ENCODE peak calls at places on chromosomes 7 and 10, in ten cellular contexts. A is Calu3, N is heart right ventricle, E is dermis blood vessel endothelial cell, O is AG04450, C is H4, P is iPS-NIHi11, X is T-helper 9 cell, B is fibroblast of mammary gland, L is RCC 7860. M is an unnamed sample.
A peak's percentile ranks its signal among the peaks of the same experiment; 100 is the strongest.

GRCh38 chr10:35027567-35027966 is 62.6 kb downstream of the CUL2 start:
- DNase-seq in A (no peak), N (no peak), E (peak; percentile 47), O (no peak), C (no peak), P (no peak), X (no peak), B (peak; percentile 41), L (peak; percentile 49), M (no peak)

GRCh38 chr7:100967292-100967863 is 2.0 kb upstream of the MUC12 start:
- DNase-seq in A (no peak), N (no peak), E (no peak), O (no peak), C (no peak), P (no peak), X (no peak), B (no peak), L (no peak), M (no peak)

GRCh38 chr10:47024399-47025252 is 113.4 kb downstream of the PTPN20 start:
- DNase-seq in A (peak; percentile 85), N (peak; percentile 62), E (peak; percentile 73), O (peak; percentile 6), C (peak; percentile 66), P (peak; percentile 90), X (peak; percentile 48), B (peak; percentile 37), L (no peak), M (no peak)

GRCh38 chr10:62426086-62426485 is 51.9 kb downstream of the ZNF365 start:
- DNase-seq in A (peak; percentile 12), N (no peak), E (no peak), O (no peak), C (no peak), P (no peak), X (no peak), B (peak; percentile 45), L (peak; percentile 94), M (peak; percentile 58)

GRCh38 chr10:16521311-16522016 is at the start of gene C1QL3:
- DNase-seq in A (peak; percentile 18), N (no peak), E (peak; percentile 50), O (no peak), C (no peak), P (peak; percentile 48), X (no peak), B (peak; percentile 24), L (no peak), M (no peak)

GRCh38 chr7:92904292-92905131 is 68.1 kb upstream of the CDK6 start:
- DNase-seq in A (peak; percentile 60), N (no peak), E (peak; percentile 43), O (peak; percentile 86), C (peak; percentile 95), P (peak; percentile 28), X (peak; percentile 47), B (peak; percentile 96), L (peak; percentile 97), M (peak; percentile 88)

GRCh38 chr10:105952153-105952552 is 1212.4 kb downstream of the SORCS1 start:
- DNase-seq in A (no peak), N (no peak), E (no peak), O (peak; percentile 3), C (peak; percentile 24), P (peak; percentile 49), X (no peak), B (peak; percentile 26), L (no peak), M (peak; percentile 53)

GRCh38 chr10:119370046-119370770 is 162.8 kb downstream of the GRK5 start:
- DNase-seq in A (no peak), N (no peak), E (peak; percentile 95), O (peak; percentile 61), C (peak; percentile 68), P (no peak), X (no peak), B (peak; percentile 84), L (no peak), M (no peak)

GRCh38 chr7:16071246-16071857 is 350.0 kb downstream of the CRPPA start:
- DNase-seq in A (peak; percentile 34), N (no peak), E (peak; percentile 88), O (peak; percentile 41), C (peak; percentile 81), P (peak; percentile 42), X (no peak), B (peak; percentile 73), L (peak; percentile 51), M (no peak)

GRCh38 chr7:37826825-37827224 is 21.6 kb upstream of the NME8 start:
- DNase-seq in A (no peak), N (no peak), E (no peak), O (no peak), C (no peak), P (no peak), X (no peak), B (no peak), L (no peak), M (no peak)

GRCh38 chr10:29642996-29643395 is 8.2 kb upstream of the SVIL start:
- DNase-seq in A (no peak), N (no peak), E (no peak), O (no peak), C (no peak), P (no peak), X (no peak), B (peak; percentile 94), L (no peak), M (no peak)

GRCh38 chr7:20514364-20514763 is 101.1 kb upstream of the ABCB5 start:
- DNase-seq in A (peak; percentile 77), N (no peak), E (peak; percentile 87), O (no peak), C (peak; percentile 84), P (peak; percentile 32), X (no peak), B (peak; percentile 26), L (peak; percentile 57), M (peak; percentile 50)

GRCh38 chr7:25303380-25304321 is 75.4 kb upstream of the NPVF start:
- DNase-seq in A (no peak), N (no peak), E (no peak), O (no peak), C (no peak), P (peak; percentile 56), X (no peak), B (peak; percentile 58), L (no peak), M (no peak)

GRCh38 chr7:48660482-48660881 is 263.9 kb upstream of the CDC14C start:
- DNase-seq in A (no peak), N (no peak), E (no peak), O (no peak), C (no peak), P (no peak), X (no peak), B (no peak), L (no peak), M (no peak)

GRCh38 chr10:131110241-131110783 is 201.2 kb downstream of the TCERG1L start:
- DNase-seq in A (no peak), N (no peak), E (no peak), O (no peak), C (no peak), P (no peak), X (no peak), B (no peak), L (no peak), M (no peak)

GRCh38 chr7:70489808-70490207 is 642.1 kb upstream of the GALNT17 start:
- DNase-seq in A (no peak), N (no peak), E (no peak), O (no peak), C (no peak), P (no peak), X (no peak), B (no peak), L (no peak), M (no peak)

GRCh38 chr10:3873728-3874461 is 88.9 kb upstream of the KLF6 start:
- DNase-seq in A (no peak), N (no peak), E (peak; percentile 78), O (no peak), C (no peak), P (no peak), X (no peak), B (peak; percentile 75), L (peak; percentile 51), M (no peak)

GRCh38 chr7:156466262-156466661 is 174.3 kb upstream of the RNF32 start:
- DNase-seq in A (no peak), N (no peak), E (no peak), O (no peak), C (no peak), P (no peak), X (no peak), B (no peak), L (no peak), M (no peak)

GRCh38 chr7:71472962-71473361 is 341.0 kb downstream of the GALNT17 start:
- DNase-seq in A (no peak), N (no peak), E (no peak), O (no peak), C (no peak), P (no peak), X (no peak), B (no peak), L (no peak), M (no peak)

GRCh38 chr7:107773027-107773426 is 29.1 kb downstream of the CBLL1 start:
- DNase-seq in A (no peak), N (no peak), E (no peak), O (no peak), C (no peak), P (no peak), X (no peak), B (no peak), L (no peak), M (no peak)

GRCh38 chr7:154503962-154504550 is 451.9 kb downstream of the DPP6 start:
- DNase-seq in A (no peak), N (no peak), E (peak; percentile 61), O (no peak), C (peak; percentile 21), P (peak; percentile 39), X (no peak), B (peak; percentile 34), L (peak; percentile 38), M (peak; percentile 7)

GRCh38 chr10:19788075-19788686 is 28.1 kb upstream of the PLXDC2 start:
- DNase-seq in A (peak; percentile 24), N (no peak), E (peak; percentile 42), O (peak; percentile 32), C (peak; percentile 53), P (peak; percentile 29), X (no peak), B (peak; percentile 76), L (peak; percentile 37), M (no peak)

GRCh38 chr10:116947838-116948529 is 57.0 kb downstream of the SHTN1 start:
- DNase-seq in A (peak; percentile 16), N (no peak), E (peak; percentile 85), O (no peak), C (peak; percentile 32), P (peak; percentile 42), X (no peak), B (peak; percentile 43), L (peak; percentile 41), M (peak; percentile 29)

GRCh38 chr7:105988277-105988676 is 25.2 kb downstream of the CDHR3 start:
- DNase-seq in A (no peak), N (no peak), E (no peak), O (no peak), C (no peak), P (no peak), X (no peak), B (no peak), L (no peak), M (no peak)

GRCh38 chr10:23459323-23459939 is 20.6 kb downstream of the OTUD1 start:
- DNase-seq in A (no peak), N (no peak), E (no peak), O (no peak), C (no peak), P (no peak), X (no peak), B (no peak), L (no peak), M (no peak)

GRCh38 chr10:100741386-100742066 is 3.9 kb upstream of the PAX2 start:
- DNase-seq in A (no peak), N (no peak), E (no peak), O (no peak), C (no peak), P (no peak), X (no peak), B (no peak), L (no peak), M (no peak)

GRCh38 chr7:56447864-56448693 is 331.9 kb upstream of the NUPR2 start:
- DNase-seq in A (no peak), N (no peak), E (no peak), O (no peak), C (peak; percentile 98), P (no peak), X (no peak), B (peak; percentile 49), L (no peak), M (no peak)

GRCh38 chr10:94630017-94630688 is 53.4 kb upstream of the CYP2C18 start:
- DNase-seq in A (no peak), N (no peak), E (peak; percentile 50), O (peak; percentile 1), C (peak; percentile 11), P (peak; percentile 52), X (no peak), B (peak; percentile 32), L (peak; percentile 38), M (no peak)